ENCODE peak calls at places on chromosomes 7 and 10, in six cellular contexts. V is GM20000; T is gastrocnemius medialis; K is CD8-positive, alpha-beta T cell; X is mammary epithelial cell; F is GM23338. I is an unnamed sample.

GRCh38 chr10:125639846-125640245 is 43.1 kb downstream of the TEX36 start:
- DNase-seq in K (no peak), F (no peak), V (no peak), T (no peak), X (no peak), I (no peak)

GRCh38 chr10:35316346-35316967 is 19.9 kb upstream of the CCNY start:
- DNase-seq in T (no peak), K (no peak), V (no peak), F (no peak), X (no peak), I (no peak)

GRCh38 chr10:77320852-77321496 is 316.6 kb downstream of the KCNMA1 start:
- DNase-seq in V (no peak), K (no peak), T (no peak), F (no peak), X (peak), I (no peak)

GRCh38 chr7:43028106-43028505 is 84.3 kb upstream of the HECW1 start:
- DNase-seq in F (no peak), K (no peak), T (no peak), V (no peak), X (no peak), I (no peak)

GRCh38 chr10:26755443-26755903 is 58.0 kb downstream of the PDSS1 start:
- DNase-seq in T (no peak), V (peak), X (peak), F (peak), K (no peak), I (no peak)

GRCh38 chr7:158611541-158611940 is 23.9 kb upstream of the PTPRN2 start:
- DNase-seq in X (no peak), K (no peak), F (no peak), T (no peak), V (no peak), I (no peak)

GRCh38 chr7:87151701-87152111 is 547 bp upstream of the DMTF1 start:
- DNase-seq in K (no peak), X (no peak), T (no peak), F (no peak), V (no peak), I (no peak)

GRCh38 chr10:79049931-79050895 is 18.6 kb upstream of the ZMIZ1 start:
- DNase-seq in V (no peak), T (no peak), F (no peak), K (no peak), X (no peak), I (no peak)

GRCh38 chr7:157357129-157358040 is 20.6 kb downstream of the DNAJB6 start:
- DNase-seq in K (no peak), T (peak), F (no peak), X (no peak), V (peak), I (no peak)

GRCh38 chr10:51397695-51398094 is 301.7 kb downstream of the CSTF2T start:
- DNase-seq in F (no peak), T (peak), K (no peak), X (peak), V (no peak), I (peak)

GRCh38 chr10:1274746-1275544 is 218.8 kb downstream of the WDR37 start:
- DNase-seq in F (no peak), T (no peak), X (no peak), K (no peak), V (no peak), I (no peak)

GRCh38 chr7:29622335-29623265 is 59.0 kb downstream of the PRR15 start:
- DNase-seq in F (no peak), T (no peak), K (no peak), X (peak), V (no peak), I (no peak)

GRCh38 chr7:71636329-71636728 is 504.4 kb downstream of the GALNT17 start:
- DNase-seq in T (no peak), F (peak), V (no peak), X (no peak), K (no peak), I (no peak)

GRCh38 chr7:120402368-120402767 is 129.4 kb downstream of the KCND2 start:
- DNase-seq in V (peak), X (peak), F (no peak), K (no peak), T (no peak), I (no peak)

GRCh38 chr7:46146454-46147255 is 225.6 kb upstream of the IGFBP3 start:
- DNase-seq in V (no peak), F (no peak), K (no peak), T (no peak), X (no peak), I (no peak)

GRCh38 chr7:73429218-73429617 is 4.4 kb upstream of the FZD9 start:
- DNase-seq in T (no peak), V (no peak), X (no peak), K (no peak), F (peak), I (no peak)

GRCh38 chr10:55283041-55283440 is 482.0 kb upstream of the PCDH15 start:
- DNase-seq in V (no peak), K (no peak), X (peak), F (no peak), T (no peak), I (no peak)

GRCh38 chr10:118793545-118793944 is 38.8 kb upstream of the CACUL1 start:
- DNase-seq in T (peak), F (no peak), V (no peak), X (peak), K (no peak), I (no peak)

GRCh38 chr10:86372785-86373239 is 6.2 kb upstream of the GRID1 start:
- DNase-seq in V (no peak), F (no peak), X (no peak), K (no peak), T (no peak), I (no peak)

GRCh38 chr10:131257027-131257426 is 54.5 kb downstream of the TCERG1L start:
- DNase-seq in X (no peak), T (no peak), K (no peak), F (no peak), V (no peak), I (no peak)

GRCh38 chr7:115043605-115044004 is 121.7 kb downstream of the MDFIC start:
- DNase-seq in F (no peak), K (no peak), T (no peak), V (no peak), X (no peak), I (no peak)

GRCh38 chr7:91191771-91192170 is 72.5 kb upstream of the FZD1 start:
- DNase-seq in X (no peak), F (peak), T (no peak), K (no peak), V (no peak), I (no peak)

GRCh38 chr7:9889557-9889956 is 1084.1 kb upstream of the PHF14 start:
- DNase-seq in T (no peak), F (no peak), K (no peak), X (no peak), V (no peak), I (no peak)

GRCh38 chr7:3092468-3092867 is 48.8 kb upstream of the CARD11 start:
- DNase-seq in X (no peak), V (peak), K (peak), T (peak), F (no peak), I (peak)

GRCh38 chr7:74657692-74658170 is at the start of gene GTF2I:
- DNase-seq in F (no peak), K (no peak), V (no peak), X (no peak), T (no peak), I (no peak)

GRCh38 chr10:23834096-23834495 is 374.8 kb upstream of the KIAA1217 start:
- DNase-seq in F (no peak), T (no peak), V (no peak), K (no peak), X (no peak), I (no peak)

GRCh38 chr7:30998180-30998579 is 34.4 kb downstream of the GHRHR start:
- DNase-seq in T (no peak), K (no peak), F (no peak), X (no peak), V (no peak), I (no peak)

GRCh38 chr10:62623223-62623622 is 181.3 kb upstream of the ADO start:
- DNase-seq in T (no peak), F (no peak), V (no peak), K (no peak), X (no peak), I (no peak)

GRCh38 chr7:64558323-64558705 is 4.6 kb downstream of the ZNF680 start:
- DNase-seq in T (no peak), V (no peak), F (no peak), X (no peak), K (no peak), I (no peak)

GRCh38 chr7:665251-665650 is 61.2 kb upstream of the DNAAF5 start:
- DNase-seq in F (no peak), T (no peak), V (no peak), X (no peak), K (no peak), I (no peak)

GRCh38 chr10:15266117-15266516 is 97.6 kb upstream of the NMT2 start:
- DNase-seq in X (no peak), F (no peak), V (no peak), T (no peak), K (no peak), I (no peak)

GRCh38 chr7:117385340-117386124 is 41.8 kb downstream of the ASZ1 start:
- DNase-seq in F (peak), X (peak), K (no peak), V (peak), T (no peak), I (no peak)

GRCh38 chr10:97714401-97715258 is 1.1 kb downstream of the MARVELD1 start:
- DNase-seq in X (peak), F (peak), K (no peak), T (peak), V (peak), I (peak)

GRCh38 chr10:13613519-13613918 is 26.8 kb downstream of the PRPF18 start:
- DNase-seq in X (no peak), K (no peak), V (no peak), F (peak), T (no peak), I (no peak)

GRCh38 chr10:13615650-13616049 is 28.9 kb downstream of the PRPF18 start:
- DNase-seq in V (no peak), K (no peak), T (no peak), X (no peak), F (peak), I (no peak)

GRCh38 chr10:13614530-13615332 is 28.0 kb downstream of the PRPF18 start:
- DNase-seq in K (no peak), T (no peak), V (no peak), X (peak), F (peak), I (no peak)

GRCh38 chr10:13617146-13617545 is 30.4 kb downstream of the PRPF18 start:
- DNase-seq in X (no peak), K (no peak), V (no peak), F (no peak), T (no peak), I (no peak)

DNA sequence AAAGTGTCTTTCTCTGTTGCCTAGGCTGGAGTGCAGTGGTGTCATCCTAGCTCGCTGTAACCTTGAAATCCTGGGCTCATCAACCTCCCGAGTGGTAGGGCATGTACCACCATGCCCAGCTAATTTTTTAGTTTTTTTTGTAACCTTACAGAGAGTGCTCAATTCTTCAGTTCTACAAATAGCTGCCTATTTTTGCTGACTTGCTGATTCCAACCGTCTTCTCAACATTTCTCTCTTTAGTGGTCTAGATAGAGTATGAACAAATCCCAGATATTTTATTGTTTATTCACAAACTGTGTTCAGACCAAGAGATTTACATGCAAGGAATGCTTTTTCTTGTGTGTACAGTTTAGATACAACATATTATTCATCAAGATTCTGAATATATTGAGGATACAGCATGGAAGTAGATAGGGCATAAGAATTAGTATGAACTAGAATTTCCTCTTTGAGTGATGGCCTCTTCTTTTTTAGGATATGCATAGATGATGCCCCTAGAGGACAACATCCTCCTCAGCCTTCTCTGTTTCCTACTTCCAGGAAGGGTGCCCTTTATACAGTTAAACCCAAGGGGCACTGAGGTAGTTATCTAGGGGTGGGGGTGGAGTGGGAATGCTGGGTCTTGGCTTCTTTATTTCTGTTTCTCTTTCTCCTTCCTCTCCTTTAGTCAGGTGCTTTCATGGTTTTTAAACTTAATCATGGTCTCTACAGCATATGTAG is 26.0 kb downstream of the PRPF18 start:
- DNase-seq in T (no peak), F (no peak), X (no peak), V (no peak), K (no peak), I (no peak)
- TF ChIP-seq CTCF in T (no peak), F (no peak), X (no peak), V (no peak), K (no peak), I (no peak)

GRCh38 chr10:17984563-17984962 is 32.8 kb downstream of the SLC39A12 start:
- DNase-seq in F (no peak), V (no peak), X (no peak), T (no peak), K (no peak), I (no peak)

GRCh38 chr10:17981766-17982380 is 30.2 kb downstream of the SLC39A12 start:
- DNase-seq in T (no peak), X (peak), K (no peak), F (peak), V (no peak), I (no peak)

GRCh38 chr10:17984056-17984455 is 32.3 kb downstream of the SLC39A12 start:
- DNase-seq in X (peak), F (no peak), K (no peak), V (peak), T (no peak), I (no peak)

GRCh38 chr10:17980796-17981195 is 29.1 kb downstream of the SLC39A12 start:
- DNase-seq in V (no peak), T (no peak), K (no peak), F (no peak), X (no peak), I (no peak)

GRCh38 chr10:17981201-17981600 is 29.5 kb downstream of the SLC39A12 start:
- DNase-seq in K (no peak), T (no peak), F (no peak), X (no peak), V (no peak), I (no peak)
- TF ChIP-seq CTCF in K (no peak), T (no peak), F (no peak), X (no peak), V (no peak), I (no peak)

GRCh38 chr7:122550545-122550944 is 148.4 kb downstream of the RNF133 start:
- DNase-seq in X (no peak), T (no peak), K (no peak), V (no peak), F (peak), I (no peak)
- TF ChIP-seq CTCF in X (no peak), T (no peak), K (no peak), V (no peak), F (peak), I (peak)

GRCh38 chr7:151272410-151272809 is 23.9 kb upstream of the SMARCD3 start:
- DNase-seq in T (no peak), F (no peak), K (no peak), X (no peak), V (no peak), I (no peak)
- TF ChIP-seq CTCF in T (no peak), F (peak), K (no peak), X (no peak), V (no peak), I (no peak)

GRCh38 chr10:43078986-43079273 is 2.1 kb downstream of the RET start:
- DNase-seq in T (peak), K (peak), F (peak), V (peak), X (no peak), I (peak)
- TF ChIP-seq CTCF in T (no peak), K (no peak), F (peak), V (peak), X (peak), I (peak)

DNA sequence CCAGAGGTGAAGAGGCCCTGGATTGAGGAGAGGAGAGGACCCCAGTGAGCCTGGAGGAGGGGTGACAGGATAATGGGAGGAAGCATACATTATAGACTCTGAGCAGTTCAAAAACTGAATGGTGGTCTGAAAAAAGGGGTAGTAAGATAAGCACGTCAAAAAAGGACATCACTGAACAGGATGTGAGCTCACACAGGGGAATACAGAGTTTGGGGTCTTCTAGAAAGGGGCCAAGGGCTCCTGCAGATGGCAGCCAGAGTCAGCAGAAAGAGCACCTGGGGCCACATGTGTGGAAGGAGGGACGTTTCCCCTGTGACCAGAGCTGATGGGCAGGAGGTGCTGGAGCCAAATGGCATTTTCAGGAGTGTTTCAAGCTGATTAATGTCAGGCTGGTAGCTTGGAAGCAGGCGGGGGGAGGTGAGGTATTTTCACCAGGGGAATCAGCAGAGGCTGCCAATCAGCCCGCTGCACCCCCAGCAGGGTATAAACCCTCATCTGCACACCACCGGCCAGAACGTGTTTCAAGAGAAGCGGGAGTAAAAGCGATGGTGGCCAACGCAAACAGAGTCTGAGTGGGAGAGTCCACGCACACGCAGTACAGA is 85.7 kb downstream of the TNS3 start:
- DNase-seq in K (no peak), V (no peak), T (no peak), X (no peak), F (no peak), I (no peak)
- TF ChIP-seq CTCF in K (no peak), V (no peak), T (no peak), X (no peak), F (no peak), I (no peak)

I was measured in transverse colon.